ENCODE peak calls at places on chromosomes 5 and 9, in four cellular contexts. X, E, F and L are unnamed samples. For H3K4me1, the result is how much of the 10 kb centered on the place peaks cover.

GRCh38 chr5:123855630-123856029 is 343.7 kb downstream of the CSNK1G3 start:
- ATAC-seq in X (no peak), E (no peak), F (no peak), L (no peak)

GRCh38 chr5:140690376-140690932 is 716 bp downstream of the HARS1 start:
- ATAC-seq in X (peak), E (peak), F (no peak), L (no peak)

GRCh38 chr5:14179446-14179845 is 36.3 kb downstream of the TRIO start:
- ATAC-seq in X (no peak), E (no peak), F (no peak), L (no peak)

GRCh38 chr5:115774684-115775083 is 41.8 kb downstream of the CDO1 start:
- ATAC-seq in X (no peak), E (no peak), F (peak), L (peak)

GRCh38 chr5:119395080-119395836 is 39.4 kb downstream of the TNFAIP8 start:
- ATAC-seq in X (no peak), E (peak), F (no peak), L (no peak)

GRCh38 chr9:72278959-72279358 is 86.0 kb downstream of the ZFAND5 start:
- ATAC-seq in X (no peak), E (no peak), F (no peak), L (no peak)

GRCh38 chr5:453725-454481 is 10.9 kb downstream of the EXOC3 start:
- ATAC-seq in X (no peak), E (no peak), F (no peak), L (no peak)

GRCh38 chr9:2299156-2299842 is 284.2 kb downstream of the SMARCA2 start:
- ATAC-seq in X (no peak), E (no peak), F (peak), L (no peak)

GRCh38 chr9:120348951-120349429 is 231.0 kb downstream of the CDK5RAP2 start:
- ATAC-seq in X (peak), E (peak), F (peak), L (no peak)

GRCh38 chr9:109107402-109108240 is 12.1 kb downstream of the TMEM245 start:
- ATAC-seq in X (peak), E (peak), F (peak), L (peak)

GRCh38 chr5:157150995-157151394 is 8.3 kb upstream of the MED7 start:
- ATAC-seq in X (no peak), E (no peak), F (no peak), L (no peak)

GRCh38 chr9:112104901-112105300 is 70.2 kb downstream of the SUSD1 start:
- ATAC-seq in X (no peak), E (no peak), F (no peak), L (no peak)

GRCh38 chr9:17225407-17225806 is 90.6 kb downstream of the CNTLN start:
- ATAC-seq in X (no peak), E (no peak), F (no peak), L (no peak)

GRCh38 chr9:33211695-33212393 is 28.1 kb upstream of the SPINK4 start:
- ATAC-seq in X (no peak), E (no peak), F (no peak), L (no peak)

GRCh38 chr5:122019936-122020590 is 58.0 kb downstream of the LOX start:
- ATAC-seq in X (no peak), E (no peak), F (no peak), L (no peak)

GRCh38 chr5:50963647-50964584 is 297.5 kb downstream of the PARP8 start:
- ATAC-seq in X (peak), E (no peak), F (peak), L (no peak)

GRCh38 chr5:93320920-93321319 is 260.1 kb downstream of the NR2F1-AS1 start:
- ATAC-seq in X (no peak), E (no peak), F (no peak), L (no peak)

GRCh38 chr5:93623153-93623552 is 40.1 kb downstream of the NR2F1 start:
- ATAC-seq in X (no peak), E (no peak), F (no peak), L (no peak)

GRCh38 chr5:178386532-178386931 is 153.9 kb upstream of the PHYKPL start:
- ATAC-seq in X (no peak), E (no peak), F (no peak), L (no peak)

GRCh38 chr9:124217839-124218437 is 39.8 kb upstream of the NEK6 start:
- ATAC-seq in X (no peak), E (no peak), F (no peak), L (no peak)

GRCh38 chr5:139335811-139336210 is 5.8 kb upstream of the PAIP2 start:
- ATAC-seq in X (peak), E (peak), F (no peak), L (no peak)

GRCh38 chr5:84411832-84412605 is 27.3 kb upstream of the EDIL3 start:
- ATAC-seq in X (no peak), E (no peak), F (no peak), L (no peak)

GRCh38 chr5:93578813-93579560 is 2.0 kb downstream of the NR2F1-AS1 start:
- ATAC-seq in X (no peak), E (no peak), F (peak), L (no peak)

GRCh38 chr5:136012041-136012804 is 16.6 kb upstream of the TGFBI start:
- ATAC-seq in X (no peak), E (no peak), F (peak), L (peak)

GRCh38 chr9:129676970-129677369 is 11.5 kb downstream of the PRRX2 start:
- ATAC-seq in X (peak), E (peak), F (peak), L (peak)

GRCh38 chr9:127256324-127256723 is 8.2 kb upstream of the GARNL3 start:
- ATAC-seq in X (peak), E (no peak), F (no peak), L (no peak)

GRCh38 chr9:96149881-96150280 is 152.1 kb downstream of the HSD17B3 start:
- ATAC-seq in X (no peak), E (no peak), F (no peak), L (no peak)

GRCh38 chr5:81360640-81361039 is 33.3 kb downstream of the ACOT12 start:
- ATAC-seq in X (no peak), E (no peak), F (no peak), L (no peak)

GRCh38 chr5:81334304-81335061 is 33.1 kb downstream of the ZCCHC9 start:
- ATAC-seq in X (no peak), E (peak), F (no peak), L (no peak)

GRCh38 chr9:137434498-137435380 is 6.4 kb downstream of the ENTPD8 start:
- ATAC-seq in X (no peak), E (no peak), F (no peak), L (no peak)

GRCh38 chr9:107755267-107755666 is 265.7 kb upstream of the KLF4 start:
- ATAC-seq in X (no peak), E (no peak), F (no peak), L (no peak)

DNA sequence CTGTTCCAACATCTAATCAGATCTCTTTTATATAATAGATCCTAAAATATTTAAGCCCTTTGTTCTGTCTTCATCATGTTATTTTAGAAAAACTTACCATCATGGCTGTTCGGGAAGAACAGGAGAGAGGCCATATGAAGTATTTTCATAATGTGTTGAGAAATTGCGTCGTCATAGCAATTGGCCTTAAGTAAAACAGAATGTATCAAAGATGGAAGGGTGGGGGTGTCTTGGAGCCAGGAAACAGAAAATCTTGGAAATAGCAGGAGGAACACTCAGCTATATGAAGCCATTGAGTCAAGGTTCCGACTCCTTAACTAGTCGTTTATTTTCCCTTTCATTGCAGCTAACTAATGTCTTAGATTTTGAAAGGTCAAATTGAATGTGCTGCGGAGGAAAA is 1.3 kb downstream of the SPTAN1 start:
- ATAC-seq in X (no peak), E (no peak), F (no peak), L (no peak)
- H3K4me1 ChIP-seq in X (half or more), E (under half), F (half or more), L (half or more)

DNA sequence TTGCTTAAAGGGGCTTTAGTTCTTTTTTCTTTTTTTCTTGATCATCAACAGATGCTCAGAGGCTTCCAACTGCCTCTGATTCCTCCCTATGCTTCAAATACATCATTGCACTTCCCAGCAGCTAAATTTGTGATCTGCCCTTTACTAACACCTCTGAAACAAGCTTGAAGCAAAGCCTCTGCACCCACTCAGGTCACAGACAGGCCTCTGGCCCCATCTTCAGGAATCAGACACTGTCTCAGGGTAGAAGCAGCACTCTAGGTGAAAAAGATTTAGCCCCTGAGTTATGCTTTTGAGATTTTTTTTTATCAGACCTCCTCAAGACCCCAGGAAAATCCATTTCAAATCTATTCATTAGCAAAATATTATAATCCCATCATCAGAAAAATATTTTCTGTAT is 91.5 kb downstream of the MAMDC2 start:
- ATAC-seq in X (peak), E (no peak), F (no peak), L (no peak)
- TF ChIP-seq CTCF in X (no peak), E (no peak), F (no peak), L (no peak)

DNA sequence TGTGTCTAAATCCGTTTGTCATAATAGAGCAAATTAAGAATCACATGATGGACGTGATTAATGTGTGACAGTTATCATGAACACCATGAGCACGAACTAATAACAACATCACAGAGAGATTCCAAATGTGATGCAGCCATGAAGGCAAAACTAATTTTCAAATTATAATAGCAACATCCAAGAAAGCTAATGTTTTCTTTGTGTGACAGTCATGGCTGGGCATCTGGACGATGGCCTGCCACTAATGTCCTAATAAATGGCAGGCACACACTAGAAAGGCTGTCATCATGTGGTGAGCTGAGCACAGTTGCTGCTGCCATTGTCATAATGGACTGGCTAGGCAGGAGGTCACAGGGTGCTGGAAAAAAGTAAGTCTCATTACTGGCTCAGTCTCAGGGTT is 280.0 kb upstream of the EFNA5 start:
- ATAC-seq in X (no peak), E (no peak), F (no peak), L (no peak)
- TF ChIP-seq EP300 in X (no peak), E (no peak), F (no peak), L (no peak)

GRCh38 chr5:149299451-149300054 is 27.9 kb downstream of the AFAP1L1 start:
- ATAC-seq in X (peak), E (no peak), F (peak), L (peak)

GRCh38 chr5:149294872-149295829 is 23.5 kb downstream of the AFAP1L1 start:
- ATAC-seq in X (no peak), E (no peak), F (no peak), L (no peak)

GRCh38 chr5:149298857-149299404 is 27.3 kb downstream of the AFAP1L1 start:
- ATAC-seq in X (peak), E (no peak), F (no peak), L (peak)

GRCh38 chr5:149298163-149298562 is 26.5 kb downstream of the AFAP1L1 start:
- ATAC-seq in X (no peak), E (no peak), F (no peak), L (no peak)

DNA sequence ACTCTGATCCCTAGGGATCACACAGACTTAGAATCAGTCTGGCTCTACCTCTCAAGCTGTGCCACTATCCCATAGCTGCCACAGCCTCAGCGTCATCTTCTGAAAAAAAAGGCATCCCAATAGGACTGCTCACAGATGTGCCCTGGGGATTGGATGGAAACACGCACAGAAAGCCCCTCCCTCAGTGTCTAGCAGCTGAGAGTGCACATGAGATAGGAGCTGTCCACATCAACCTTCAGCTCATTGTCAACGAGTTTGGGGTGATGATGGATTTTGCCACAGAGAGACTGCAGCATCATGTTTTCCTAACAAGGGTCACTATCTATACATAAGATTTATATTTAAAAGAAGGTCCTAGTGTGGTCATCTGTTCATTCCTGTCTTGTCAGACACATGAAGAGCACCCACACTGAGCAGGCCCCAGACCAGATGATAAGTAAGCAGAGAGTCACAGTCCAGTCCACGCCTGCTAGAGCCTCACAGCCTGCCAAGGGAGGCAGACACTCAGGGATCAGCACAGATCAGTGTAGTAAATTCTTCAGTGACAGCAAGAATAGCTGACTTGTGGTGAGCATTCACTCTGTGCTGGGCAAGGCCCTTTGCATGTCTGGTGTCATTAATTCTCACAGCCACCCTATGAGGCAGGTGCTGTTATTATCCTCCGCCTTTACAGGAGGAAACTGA is 25.8 kb downstream of the AFAP1L1 start:
- ATAC-seq in X (no peak), E (no peak), F (no peak), L (no peak)
- H3K4me1 ChIP-seq in X (under half), E (under half), F (under half), L (under half)

DNA sequence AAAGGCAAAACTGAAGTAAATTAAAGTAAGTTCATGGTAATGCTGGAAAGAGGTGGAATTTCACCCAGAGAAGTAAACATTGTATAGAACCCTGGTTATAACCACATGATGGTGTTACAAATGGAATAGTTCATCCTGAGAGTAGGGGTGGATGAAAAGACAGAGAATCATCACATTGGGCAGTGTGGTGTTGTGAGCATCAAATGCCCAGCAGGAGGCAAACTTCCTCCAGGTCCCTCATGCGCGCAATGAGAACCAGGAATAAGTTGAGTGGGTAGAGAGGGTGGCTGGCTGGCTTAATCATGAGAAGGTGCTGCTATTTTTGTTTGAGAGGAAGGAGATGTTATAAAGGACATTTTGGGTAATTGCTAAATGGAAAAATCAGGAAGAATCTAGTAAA is 163.3 kb upstream of the HMHB1 start:
- ATAC-seq in X (peak), E (peak), F (no peak), L (no peak)
- TF ChIP-seq CTCF in X (peak), E (peak), F (no peak), L (no peak)

GRCh38 chr5:151570512-151571269 is 20.4 kb downstream of the FAT2 start:
- ATAC-seq in X (no peak), E (no peak), F (no peak), L (no peak)
- TF ChIP-seq EP300 in X (no peak), E (no peak), F (no peak), L (no peak)